ENCODE peak calls at places on chromosome 22, in four cellular contexts. L, V, S and G are unnamed samples.

GRCh38 chr22:40733919-40734318 is 54.6 kb downstream of the MCHR1 start:
- DNase-seq in L (no peak), V (no peak), S (no peak), G (no peak)

GRCh38 chr22:39645532-39645931 is 75.0 kb downstream of the CACNA1I start:
- DNase-seq in L (no peak), V (no peak), S (no peak), G (no peak)

GRCh38 chr22:44354288-44354687 is 41.5 kb upstream of the SHISAL1 start:
- DNase-seq in L (no peak), V (no peak), S (no peak), G (no peak)

GRCh38 chr22:32327596-32328171 is 30.0 kb upstream of the RFPL3 start:
- DNase-seq in L (no peak), V (no peak), S (no peak), G (no peak)

GRCh38 chr22:23065069-23065451 is 5.3 kb upstream of the GNAZ start:
- DNase-seq in L (no peak), V (no peak), S (peak), G (no peak)

GRCh38 chr22:19120829-19121630 is 1.2 kb downstream of the DGCR2 start:
- DNase-seq in L (peak), V (no peak), S (peak), G (peak)

GRCh38 chr22:26457661-26458272 is 25.8 kb downstream of the HPS4 start:
- DNase-seq in L (no peak), V (no peak), S (no peak), G (no peak)

GRCh38 chr22:22752199-22752555 is 107.8 kb downstream of the GGTLC2 start:
- DNase-seq in L (no peak), V (no peak), S (no peak), G (no peak)

DNA sequence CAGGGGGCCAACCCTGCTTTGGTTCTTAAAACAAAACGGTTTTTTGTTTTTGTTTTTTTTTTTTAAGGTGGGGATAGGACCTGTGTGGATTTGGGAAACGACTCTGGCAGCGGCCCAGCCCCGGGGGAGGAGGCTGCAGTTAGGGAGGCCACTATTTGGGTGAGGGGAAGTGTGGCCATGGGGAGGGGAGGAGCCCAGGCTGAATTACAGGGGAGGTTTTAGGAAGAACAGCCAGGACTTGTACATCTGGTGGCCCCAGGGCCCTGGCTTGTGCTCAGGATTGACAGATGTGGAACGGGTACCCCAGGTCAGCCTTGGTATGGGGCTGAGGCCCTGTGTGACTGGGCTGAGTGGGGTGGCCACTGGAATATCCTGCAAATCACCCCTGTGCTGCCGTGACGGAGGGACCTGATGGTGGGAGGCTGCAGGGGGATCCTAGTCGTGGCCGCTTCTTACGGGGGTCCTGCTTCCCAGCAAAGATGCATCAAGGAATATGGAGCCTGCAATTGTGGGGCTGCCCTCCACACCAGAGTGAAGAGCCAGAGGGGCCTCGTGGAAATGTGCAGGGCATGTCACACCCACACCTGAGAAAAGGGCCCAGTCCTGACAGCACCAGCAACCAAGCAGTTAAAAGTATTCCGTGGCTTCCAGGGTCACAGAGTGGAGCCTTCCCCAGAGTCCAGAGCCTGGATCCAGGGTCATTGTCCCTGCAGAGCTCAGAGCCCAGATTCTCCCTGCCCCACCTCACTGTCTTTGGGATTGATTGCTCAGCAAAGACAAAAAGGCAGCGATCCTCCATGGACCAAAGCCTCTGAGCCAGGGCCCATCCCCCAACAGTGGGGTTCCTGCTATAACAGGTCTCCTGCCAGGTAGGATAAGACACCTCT is 55.2 kb upstream of the WNT7B start:
- DNase-seq in L (no peak), V (no peak), S (no peak), G (no peak)
- H2AFZ ChIP-seq in L (peak), V (no peak), S (peak), G (peak)

DNA sequence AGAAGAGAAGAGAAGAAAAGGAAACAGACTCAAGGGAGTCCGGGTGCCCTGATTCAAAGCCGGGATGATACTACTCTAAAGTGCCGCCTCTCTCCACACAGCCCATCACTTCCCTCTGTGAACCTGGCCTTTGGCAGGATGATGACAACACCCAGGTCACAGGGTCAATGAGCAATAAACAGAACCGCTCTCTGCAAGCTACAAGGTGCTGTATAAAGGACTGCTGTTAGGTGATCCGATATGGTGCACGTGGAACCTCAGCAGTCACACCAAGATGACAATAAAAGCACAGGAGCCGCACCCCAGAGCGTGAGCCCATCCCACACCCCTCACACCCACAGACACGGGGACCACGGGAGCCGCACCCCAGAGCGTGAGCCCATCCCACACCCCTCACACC is 10.7 kb downstream of the TTLL1 start:
- DNase-seq in L (peak), V (no peak), S (no peak), G (no peak)
- TF ChIP-seq JUNB in L (no peak), V (no peak), S (no peak), G (no peak)

GRCh38 chr22:45535400-45535799 is 32.7 kb downstream of the FBLN1 start:
- DNase-seq in L (no peak), V (no peak), S (no peak), G (no peak)
- H3K27ac ChIP-seq in L (no peak), V (no peak), S (no peak), G (no peak)

DNA sequence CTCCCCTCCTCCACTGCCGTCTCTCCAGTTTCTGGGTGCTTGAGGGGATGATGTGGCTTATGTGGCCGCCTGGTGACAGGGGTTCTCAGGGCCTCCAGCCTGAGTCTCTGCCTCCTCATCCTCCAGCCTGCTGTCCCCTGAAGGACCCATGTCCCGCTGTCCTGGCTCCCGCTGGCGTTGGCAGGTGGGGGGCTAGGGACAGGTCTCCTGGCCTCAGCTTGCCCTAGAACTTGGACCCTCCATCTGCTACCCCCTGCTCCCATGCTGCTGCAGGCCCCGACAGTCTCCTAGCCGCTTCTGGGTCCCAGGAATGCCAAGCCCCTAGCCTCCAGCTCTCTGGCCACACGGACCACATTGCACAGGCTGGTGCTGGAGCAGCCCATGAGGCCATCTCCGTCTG is 13.9 kb upstream of the CELSR1 start:
- DNase-seq in L (no peak), V (no peak), S (no peak), G (no peak)
- H2AFZ ChIP-seq in L (no peak), V (no peak), S (no peak), G (no peak)

DNA sequence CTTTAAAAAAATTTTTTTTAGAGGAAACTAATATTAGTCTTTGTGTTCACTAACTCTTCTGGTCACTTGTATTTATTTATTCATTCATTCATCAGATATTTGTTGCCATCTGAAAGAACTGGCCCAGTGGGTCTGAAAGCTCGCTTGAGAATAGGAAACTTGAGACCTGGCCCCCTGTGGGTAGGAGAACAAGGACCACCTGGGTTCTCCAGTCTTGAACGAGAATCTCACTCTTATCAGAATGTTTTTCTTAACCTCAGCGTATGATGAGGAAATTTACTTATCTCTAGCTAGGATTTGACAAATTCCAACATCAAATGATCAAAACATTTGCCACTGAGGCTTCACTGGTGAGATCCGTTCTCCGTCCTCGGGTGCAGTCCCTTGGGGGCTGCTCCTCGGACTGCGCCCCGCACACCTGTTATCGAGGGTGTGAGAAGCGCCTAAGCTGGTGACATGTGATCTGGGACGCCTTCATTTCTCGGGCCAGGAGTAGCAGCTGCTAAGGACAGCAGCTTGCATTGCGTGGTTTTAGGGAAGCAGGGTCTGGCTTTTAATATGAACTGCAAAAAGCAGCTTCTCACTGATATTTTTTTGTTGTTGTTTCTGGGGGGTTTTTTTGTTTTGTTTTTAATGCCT is 6.3 kb downstream of the C22orf31 start:
- DNase-seq in L (no peak), V (no peak), S (no peak), G (peak)
- TF ChIP-seq JUNB in L (no peak), V (no peak), S (no peak), G (no peak)

DNA sequence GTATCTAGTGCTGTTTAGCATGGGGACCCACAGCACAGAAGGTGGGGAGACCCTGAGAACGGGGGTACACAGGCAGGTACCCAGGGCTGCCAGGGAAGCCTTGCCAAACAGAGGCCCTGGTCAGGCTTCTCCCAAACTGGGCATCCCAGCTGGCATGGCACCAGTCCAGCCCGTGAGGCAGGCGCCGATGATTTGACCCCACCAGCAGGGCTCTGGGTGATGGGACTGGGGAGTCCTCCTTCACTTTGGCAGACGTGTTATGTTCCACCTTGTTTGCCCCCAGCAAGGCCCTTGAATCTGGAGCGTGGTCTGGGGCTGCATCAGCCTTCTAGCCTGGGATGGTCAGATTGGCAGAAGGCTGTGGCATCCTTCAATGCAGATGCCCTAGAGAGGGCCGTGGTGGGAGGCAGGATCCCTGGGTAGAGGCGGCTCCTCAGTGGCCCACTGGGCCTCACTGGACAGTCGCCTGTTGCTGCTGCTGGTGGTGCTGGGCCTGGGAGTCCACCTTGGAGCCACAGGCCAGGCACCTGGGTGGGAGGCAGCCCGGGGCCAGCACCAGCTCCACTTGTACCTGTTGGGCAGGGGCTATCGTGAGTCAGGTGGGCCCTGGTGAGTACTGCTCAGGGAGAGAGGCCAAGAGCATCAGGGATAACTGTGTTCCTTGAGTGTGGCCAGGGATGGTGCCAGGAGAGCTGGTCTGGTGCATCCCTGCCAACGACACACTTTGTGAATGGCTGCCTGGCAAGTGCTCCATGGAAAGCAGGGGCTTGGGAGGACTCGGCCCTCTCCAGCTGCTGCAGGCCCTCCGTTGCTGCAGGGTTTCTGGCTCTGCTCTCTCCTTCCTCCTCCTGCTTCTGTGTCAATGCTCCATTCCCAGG is 3.3 kb downstream of the ADORA2A start:
- DNase-seq in L (no peak), V (no peak), S (no peak), G (no peak)
- H3K27ac ChIP-seq in L (no peak), V (no peak), S (no peak), G (no peak)